ENCODE peak calls at places on chromosomes 7 and 10, in eight cellular contexts. J is RCC 7860; B is RWPE1; H is activated effector memory CD4-positive, alpha-beta T cell treated with Interleukin-2 at 50 U/mL for 16 hours; T is caudate nucleus; F is amygdala; A is kidney glomerular epithelial cell; Q is CD4-positive, alpha-beta T cell. Y is an unnamed sample.
A peak's percentile ranks its signal among the peaks of the same experiment; 100 is the strongest.

GRCh38 chr7:91636129-91636724 is 244.3 kb downstream of the MTERF1 start:
- DNase-seq in J (peak; percentile 45), B (no peak), H (no peak), T (no peak), F (no peak), A (peak; percentile 50), Q (no peak), Y (no peak)

GRCh38 chr10:29105516-29106215 is 183.2 kb upstream of the LYZL1 start:
- DNase-seq in J (peak; percentile 49), B (peak; percentile 57), H (no peak), T (no peak), F (no peak), A (peak; percentile 37), Q (no peak), Y (no peak)

GRCh38 chr10:132497083-132497680 is 40.4 kb upstream of the INPP5A start:
- DNase-seq in J (no peak), B (no peak), H (no peak), T (no peak), F (no peak), A (no peak), Q (no peak), Y (no peak)

GRCh38 chr7:112150823-112151641 is 55.2 kb downstream of the DOCK4 start:
- DNase-seq in J (peak; percentile 30), B (no peak), H (no peak), T (no peak), F (no peak), A (no peak), Q (no peak), Y (no peak)

GRCh38 chr7:22628112-22628511 is 98.9 kb upstream of the IL6 start:
- DNase-seq in J (no peak), B (no peak), H (no peak), T (no peak), F (no peak), A (no peak), Q (no peak), Y (no peak)

GRCh38 chr7:43113622-43114450 is 1.4 kb downstream of the HECW1 start:
- DNase-seq in J (no peak), B (no peak), H (no peak), T (peak; percentile 60), F (peak; percentile 46), A (no peak), Q (no peak), Y (no peak)

GRCh38 chr7:54663603-54664234 is 95.3 kb downstream of the SEC61G start:
- DNase-seq in J (no peak), B (no peak), H (no peak), T (no peak), F (peak; percentile 12), A (no peak), Q (no peak), Y (no peak)

GRCh38 chr7:95687759-95688343 is 84.5 kb upstream of the DYNC1I1 start:
- DNase-seq in J (peak; percentile 52), B (no peak), H (no peak), T (no peak), F (no peak), A (peak; percentile 32), Q (no peak), Y (no peak)

GRCh38 chr10:71975891-71976725 is 11.9 kb downstream of the CHST3 start:
- DNase-seq in J (peak; percentile 81), B (peak; percentile 78), H (no peak), T (peak; percentile 67), F (peak; percentile 75), A (peak; percentile 39), Q (no peak), Y (no peak)

GRCh38 chr7:70051726-70052125 is 453.5 kb downstream of the AUTS2 start:
- DNase-seq in J (no peak), B (no peak), H (no peak), T (no peak), F (no peak), A (no peak), Q (no peak), Y (no peak)